ENCODE peak calls at places on chromosome 17, in seven cellular contexts. D, F, I, M, A, Y and G are unnamed samples.

GRCh38 chr17:32878211-32878610 is 1.3 kb upstream of the MYO1D start:
- DNase-seq in D (no peak), F (no peak), I (peak; percentile 24), M (peak; percentile 50), A (peak; percentile 69), Y (no peak), G (peak; percentile 68)

GRCh38 chr17:68248199-68248825 is 469 bp downstream of the AMZ2 start:
- DNase-seq in D (peak; percentile 42), F (no peak), I (peak; percentile 66), M (peak; percentile 60), A (no peak), Y (no peak), G (no peak)

GRCh38 chr17:56594528-56595418 is 1.3 kb downstream of the NOG start:
- DNase-seq in D (peak; percentile 42), F (no peak), I (peak; percentile 30), M (peak; percentile 3), A (peak; percentile 35), Y (no peak), G (peak; percentile 15)

GRCh38 chr17:9150407-9151090 is 129.2 kb downstream of the NTN1 start:
- DNase-seq in D (no peak), F (no peak), I (peak; percentile 36), M (no peak), A (no peak), Y (no peak), G (no peak)

GRCh38 chr17:77694391-77695363 is 263.8 kb upstream of the TNRC6C start:
- DNase-seq in D (no peak), F (no peak), I (no peak), M (no peak), A (no peak), Y (no peak), G (no peak)

GRCh38 chr17:17919169-17920107 is 52.8 kb downstream of the TOM1L2 start:
- DNase-seq in D (peak; percentile 96), F (no peak), I (peak; percentile 70), M (peak; percentile 81), A (peak; percentile 73), Y (peak; percentile 57), G (peak; percentile 80)

GRCh38 chr17:41334899-41335298 is 15.7 kb downstream of the KRT33A start:
- DNase-seq in D (no peak), F (no peak), I (no peak), M (no peak), A (no peak), Y (no peak), G (no peak)

GRCh38 chr17:77666881-77667395 is 291.6 kb upstream of the TNRC6C start:
- DNase-seq in D (no peak), F (no peak), I (no peak), M (no peak), A (no peak), Y (no peak), G (peak; percentile 28)

GRCh38 chr17:17911003-17911613 is 61.1 kb downstream of the TOM1L2 start:
- DNase-seq in D (no peak), F (no peak), I (no peak), M (no peak), A (no peak), Y (no peak), G (no peak)

GRCh38 chr17:41496803-41497484 is 7.2 kb upstream of the KRT36 start:
- DNase-seq in D (peak; percentile 95), F (no peak), I (peak; percentile 84), M (peak; percentile 83), A (peak; percentile 89), Y (peak; percentile 38), G (peak; percentile 94)

GRCh38 chr17:75115545-75115944 is 5.8 kb downstream of the ARMC7 start:
- DNase-seq in D (no peak), F (no peak), I (no peak), M (no peak), A (no peak), Y (no peak), G (no peak)

DNA sequence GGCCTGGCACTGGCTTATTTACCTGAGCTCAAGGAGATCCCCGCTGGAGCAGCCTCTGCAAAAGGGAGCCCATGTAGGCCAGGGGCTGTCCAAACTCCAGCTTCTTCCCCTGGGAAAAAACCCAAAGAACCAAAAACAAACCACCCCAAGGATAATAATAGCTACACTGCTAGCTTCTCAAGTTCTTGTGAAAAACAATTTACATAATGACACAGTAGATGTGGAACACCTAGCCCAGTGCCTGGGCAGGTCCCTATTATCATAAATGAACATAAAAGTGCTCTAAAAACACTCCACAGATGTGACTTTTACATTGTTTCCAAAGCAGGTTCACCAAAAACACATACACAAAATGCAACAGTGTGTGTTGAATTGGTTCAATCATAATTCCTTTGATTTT is 27.3 kb downstream of the CENPV start:
- DNase-seq in D (no peak), F (no peak), I (no peak), M (no peak), A (no peak), Y (no peak), G (no peak)
- H3K4me1 ChIP-seq in D (peaks cover 21% of the 10 kb centered on the region), F (no peaks in the 10 kb centered on the region), I (peaks cover 5% of the 10 kb centered on the region), M (no peaks in the 10 kb centered on the region), A (no peaks in the 10 kb centered on the region), Y (no peaks in the 10 kb centered on the region), G (peaks cover 2% of the 10 kb centered on the region)

GRCh38 chr17:1559743-1560581 is 2.6 kb downstream of the PITPNA start:
- DNase-seq in D (no peak), F (no peak), I (no peak), M (no peak), A (no peak), Y (no peak), G (peak; percentile 88)
- H3K4me3 ChIP-seq in D (no peak overlapping the region), F (no peak overlapping the region), I (no peak overlapping the region), M (no peak overlapping the region), A (no peak overlapping the region), Y (peak overlapping the region; percentile 9), G (peak overlapping the region; percentile 21)

GRCh38 chr17:22266231-22266630 is 573.9 kb downstream of the KCNJ18 start:
- DNase-seq in D (no peak), F (no peak), I (no peak), M (no peak), A (no peak), Y (no peak), G (no peak)

GRCh38 chr17:22268214-22268911 is 576.0 kb downstream of the KCNJ18 start:
- DNase-seq in D (no peak), F (no peak), I (no peak), M (no peak), A (no peak), Y (no peak), G (no peak)

GRCh38 chr17:22267019-22267418 is 574.7 kb downstream of the KCNJ18 start:
- DNase-seq in D (no peak), F (no peak), I (no peak), M (no peak), A (no peak), Y (no peak), G (no peak)

GRCh38 chr17:22268912-22269220 is 576.5 kb downstream of the KCNJ18 start:
- DNase-seq in D (no peak), F (no peak), I (no peak), M (no peak), A (no peak), Y (no peak), G (no peak)

GRCh38 chr17:22265807-22266206 is 573.5 kb downstream of the KCNJ18 start:
- DNase-seq in D (no peak), F (no peak), I (no peak), M (no peak), A (no peak), Y (no peak), G (no peak)
- H3K9me3 ChIP-seq in D (no peaks in the 10 kb centered on the region), F (no peaks in the 10 kb centered on the region), I (no peaks in the 10 kb centered on the region), M (no peaks in the 10 kb centered on the region), A (no peaks in the 10 kb centered on the region), Y (no peaks in the 10 kb centered on the region), G (no peaks in the 10 kb centered on the region)

GRCh38 chr17:81551458-81552243 is 502 bp downstream of the FAAP100 start:
- DNase-seq in D (no peak), F (no peak), I (no peak), M (peak; percentile 51), A (no peak), Y (no peak), G (peak; percentile 39)

GRCh38 chr17:81553616-81554181 is 1.5 kb upstream of the FAAP100 start:
- DNase-seq in D (peak; percentile 85), F (no peak), I (peak; percentile 97), M (no peak), A (no peak), Y (no peak), G (peak; percentile 19)

GRCh38 chr17:81550830-81551457 is 1.2 kb downstream of the FAAP100 start:
- DNase-seq in D (no peak), F (no peak), I (no peak), M (no peak), A (no peak), Y (no peak), G (no peak)

GRCh38 chr17:81552244-81553017 is at the start of gene FAAP100:
- DNase-seq in D (peak; percentile 90), F (no peak), I (peak; percentile 77), M (peak; percentile 78), A (peak; percentile 79), Y (peak; percentile 57), G (peak; percentile 80)

GRCh38 chr17:81553018-81553615 is 964 bp upstream of the FAAP100 start:
- DNase-seq in D (peak; percentile 97), F (no peak), I (peak; percentile 80), M (peak; percentile 87), A (peak; percentile 69), Y (peak; percentile 75), G (peak; percentile 90)
- H3K4me1 ChIP-seq in D (peaks cover 50% of the 10 kb centered on the region), F (peaks cover 2% of the 10 kb centered on the region), I (peaks cover 28% of the 10 kb centered on the region), M (peaks cover 35% of the 10 kb centered on the region), A (peaks cover 53% of the 10 kb centered on the region), Y (peaks cover 25% of the 10 kb centered on the region), G (peaks cover 11% of the 10 kb centered on the region)

GRCh38 chr17:49910094-49910857 is 58.7 kb upstream of the DLX4 start:
- DNase-seq in D (peak; percentile 55), F (no peak), I (peak; percentile 12), M (peak; percentile 16), A (no peak), Y (no peak), G (peak; percentile 11)
- H3K4me3 ChIP-seq in D (peak overlapping the region; percentile 26), F (peak overlapping the region; percentile 53), I (no peak overlapping the region), M (no peak overlapping the region), A (no peak overlapping the region), Y (peak overlapping the region; percentile 33), G (no peak overlapping the region)

DNA sequence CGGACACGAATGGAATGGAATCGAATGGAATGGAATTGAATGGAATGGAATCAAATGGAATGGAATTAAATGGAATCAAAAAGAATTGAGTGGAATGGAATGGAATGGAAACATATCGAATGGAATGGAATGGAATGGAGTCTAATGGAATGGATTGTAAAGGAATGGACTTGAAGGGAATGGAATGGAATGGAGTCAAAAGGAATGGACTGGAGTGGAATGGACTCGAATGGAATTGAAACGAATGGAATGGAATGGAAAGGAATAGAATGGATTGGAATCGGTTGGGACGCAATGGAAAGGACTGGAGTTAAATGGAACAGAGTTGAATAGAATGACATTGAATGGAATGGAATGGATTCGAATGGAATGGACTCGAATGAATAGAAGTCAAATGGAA is 486.9 kb upstream of the WSB1 start:
- DNase-seq in D (no peak), F (no peak), I (no peak), M (no peak), A (no peak), Y (no peak), G (no peak)
- H3K9me3 ChIP-seq in D (peaks cover 43% of the 10 kb centered on the region), F (peaks cover 5% of the 10 kb centered on the region), I (no peaks in the 10 kb centered on the region), M (no peaks in the 10 kb centered on the region), A (peaks cover 7% of the 10 kb centered on the region), Y (peaks cover 64% of the 10 kb centered on the region), G (peaks cover 8% of the 10 kb centered on the region)